ENCODE peak calls at places on chromosomes 6 and 20, in five cellular contexts. M is H1, P is tibial nerve, F is pancreas, O is neural progenitor cell. I is an unnamed sample.

GRCh38 chr6:129306826-129307225 is 403.2 kb downstream of the ARHGAP18 start:
- DNase-seq in M (no peak), P (no peak), F (no peak), O (no peak), I (no peak)

GRCh38 chr6:137390264-137390787 is 103.9 kb downstream of the OLIG3 start:
- DNase-seq in M (no peak), P (no peak), F (no peak), O (peak), I (no peak)

GRCh38 chr20:10616212-10616611 is 57.6 kb downstream of the JAG1 start:
- DNase-seq in M (no peak), P (no peak), F (no peak), O (no peak), I (no peak)

GRCh38 chr20:59078231-59078630 is 35.6 kb upstream of the PRELID3B start:
- DNase-seq in M (no peak), P (no peak), F (no peak), O (no peak), I (no peak)

GRCh38 chr20:17959257-17959627 is 9.4 kb downstream of the SNX5 start:
- DNase-seq in M (no peak), P (no peak), F (no peak), O (no peak), I (no peak)

GRCh38 chr6:168045706-168046620 is 33.0 kb downstream of the FRMD1 start:
- DNase-seq in M (no peak), P (no peak), F (peak), O (no peak), I (no peak)

GRCh38 chr20:33444797-33445560 is 1.4 kb upstream of the SNTA1 start:
- DNase-seq in M (no peak), P (no peak), F (no peak), O (no peak), I (no peak)

GRCh38 chr6:116369540-116370327 is 1.0 kb upstream of the DSE start:
- DNase-seq in M (no peak), P (peak), F (no peak), O (no peak), I (no peak)

GRCh38 chr6:131101911-131102680 is 33.2 kb upstream of the AKAP7 start:
- DNase-seq in M (no peak), P (no peak), F (no peak), O (no peak), I (no peak)

GRCh38 chr20:55565374-55565773 is 439.9 kb downstream of the CBLN4 start:
- DNase-seq in M (no peak), P (no peak), F (no peak), O (no peak), I (no peak)

GRCh38 chr20:15763344-15763743 is 809.9 kb downstream of the KIF16B start:
- DNase-seq in M (no peak), P (no peak), F (no peak), O (no peak), I (no peak)

GRCh38 chr6:170437719-170438401 is 115.2 kb downstream of the PSMB1 start:
- DNase-seq in M (no peak), P (no peak), F (no peak), O (no peak), I (no peak)

GRCh38 chr20:399182-399707 is 8.9 kb upstream of the RBCK1 start:
- DNase-seq in M (no peak), P (no peak), F (no peak), O (no peak), I (no peak)

GRCh38 chr6:36613200-36613995 is 19.2 kb downstream of the SRSF3 start:
- DNase-seq in M (no peak), P (no peak), F (no peak), O (no peak), I (peak)
- H3K27ac ChIP-seq in M (no peak), P (no peak), F (no peak), O (no peak), I (no peak)

GRCh38 chr20:23406880-23407279 is 14.4 kb downstream of the NAPB start:
- DNase-seq in M (no peak), P (no peak), F (no peak), O (no peak), I (no peak)

GRCh38 chr20:23404196-23404595 is 17.1 kb downstream of the NAPB start:
- DNase-seq in M (no peak), P (no peak), F (no peak), O (no peak), I (no peak)

GRCh38 chr20:23408957-23409356 is 12.3 kb downstream of the NAPB start:
- DNase-seq in M (no peak), P (no peak), F (no peak), O (no peak), I (no peak)

GRCh38 chr20:23409800-23410199 is 11.5 kb downstream of the NAPB start:
- DNase-seq in M (no peak), P (no peak), F (no peak), O (no peak), I (no peak)

GRCh38 chr20:23407770-23408467 is 13.4 kb downstream of the NAPB start:
- DNase-seq in M (no peak), P (no peak), F (no peak), O (no peak), I (no peak)
- H3K27ac ChIP-seq in M (no peak), P (no peak), F (no peak), O (no peak), I (no peak)

GRCh38 chr6:132122871-132123270 is 171.7 kb upstream of the CCN2 start:
- DNase-seq in M (no peak), P (no peak), F (no peak), O (no peak), I (no peak)
- H3K27ac ChIP-seq in M (no peak), P (no peak), F (no peak), O (no peak), I (no peak)

DNA sequence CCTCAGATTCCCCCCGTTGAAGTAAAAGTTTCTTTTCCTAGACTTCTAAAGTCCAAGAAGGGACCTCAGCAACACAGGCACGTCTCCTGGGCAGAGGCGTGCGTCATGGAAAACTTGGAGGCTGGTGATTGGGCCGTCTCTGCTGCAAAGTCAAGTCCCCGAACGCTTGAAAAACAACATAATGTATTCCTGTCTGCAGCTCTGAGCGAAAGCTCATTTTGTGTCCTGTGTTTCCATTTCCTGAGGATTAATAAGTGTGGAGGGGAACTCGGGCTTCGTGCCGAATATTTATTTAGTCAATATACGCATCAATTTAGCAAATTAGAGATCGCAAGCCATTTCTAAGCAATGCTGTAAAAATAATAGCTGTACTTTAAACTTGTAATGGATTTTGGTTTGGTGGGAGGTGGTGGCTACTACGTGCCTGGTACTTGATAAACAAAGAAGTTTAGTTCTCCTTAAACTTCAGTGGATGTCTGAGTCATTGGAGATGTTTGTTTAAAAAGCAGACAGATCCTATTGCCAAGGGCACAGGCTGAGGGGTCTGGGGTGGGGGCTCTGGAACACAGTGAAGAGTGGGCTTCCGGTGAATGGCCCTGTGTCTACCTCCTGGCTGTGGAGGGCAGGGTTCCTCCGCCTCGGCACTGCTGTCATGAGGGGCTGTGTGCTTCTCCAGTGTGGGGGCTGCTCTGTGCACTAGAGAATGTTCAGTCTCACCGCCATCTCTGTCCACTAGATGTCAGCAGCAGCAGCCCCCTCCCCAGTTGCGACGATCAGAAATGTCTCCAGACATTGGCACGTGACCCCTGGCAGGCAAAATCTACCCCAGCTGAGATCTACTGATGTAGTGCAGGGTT is 21.8 kb downstream of the PCK1 start:
- DNase-seq in M (no peak), P (peak), F (no peak), O (peak), I (no peak)
- H3K27ac ChIP-seq in M (no peak), P (peak), F (no peak), O (no peak), I (peak)

DNA sequence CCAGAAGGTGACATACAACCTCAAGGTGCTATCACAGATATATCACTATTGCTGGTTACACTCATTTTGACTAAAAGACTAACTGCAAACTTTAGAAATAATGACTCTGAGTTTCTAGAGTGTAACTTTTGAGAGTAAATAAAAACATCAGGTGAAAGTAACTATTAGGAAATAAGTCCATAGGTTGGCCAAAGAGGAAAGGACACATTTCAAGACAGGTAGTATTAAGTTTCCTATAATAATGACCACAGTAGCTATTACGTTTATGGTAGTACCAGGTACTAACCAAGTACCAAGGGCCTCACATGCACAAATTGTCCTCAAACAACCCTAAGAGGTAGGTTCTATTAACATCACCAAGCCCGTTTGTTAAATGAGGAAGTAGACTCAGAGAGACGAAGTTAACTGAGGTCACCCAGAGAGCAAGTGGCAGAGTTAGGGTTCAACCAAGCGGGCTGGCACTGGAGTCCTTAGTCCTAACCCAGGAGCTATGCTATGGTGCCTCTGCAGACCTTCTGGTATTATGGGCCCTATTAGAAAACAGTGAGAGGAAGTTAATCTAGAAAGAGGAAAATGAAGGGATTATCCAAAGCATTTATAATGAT is 36.8 kb downstream of the HEBP2 start:
- DNase-seq in M (no peak), P (no peak), F (no peak), O (no peak), I (no peak)
- H3K27ac ChIP-seq in M (no peak), P (no peak), F (no peak), O (no peak), I (no peak)